ENCODE peak calls at places on chromosomes 13 and 19, in four cellular contexts. One of them, this sample, is unnamed.

GRCh38 chr13:20828540-20829364 is 55.0 kb upstream of the EEF1AKMT1 start:
- DNase-seq in neural progenitor cell: peak; percentile 72
- DNase-seq in Peyer's patch: no peak
- DNase-seq in brain microvascular endothelial cell: no peak
- DNase-seq in this sample: peak; percentile 63

GRCh38 chr19:10566658-10567410 is 1.0 kb upstream of the KRI1 start:
- DNase-seq in neural progenitor cell: no peak
- DNase-seq in Peyer's patch: no peak
- DNase-seq in brain microvascular endothelial cell: no peak
- DNase-seq in this sample: no peak

GRCh38 chr19:288911-289310 is 2.3 kb downstream of the PLPP2 start:
- DNase-seq in neural progenitor cell: no peak
- DNase-seq in Peyer's patch: peak; percentile 59
- DNase-seq in brain microvascular endothelial cell: no peak
- DNase-seq in this sample: no peak

GRCh38 chr19:47134533-47134932 is 3.9 kb downstream of the SAE1 start:
- DNase-seq in neural progenitor cell: no peak
- DNase-seq in Peyer's patch: no peak
- DNase-seq in brain microvascular endothelial cell: no peak
- DNase-seq in this sample: no peak

GRCh38 chr19:40754611-40755247 is 3.7 kb downstream of the SNRPA start:
- DNase-seq in neural progenitor cell: no peak
- DNase-seq in Peyer's patch: peak; percentile 74
- DNase-seq in brain microvascular endothelial cell: no peak
- DNase-seq in this sample: peak; percentile 21

GRCh38 chr19:1019980-1020867 is 699 bp downstream of the TMEM259 start:
- DNase-seq in neural progenitor cell: peak; percentile 43
- DNase-seq in Peyer's patch: peak; percentile 64
- DNase-seq in brain microvascular endothelial cell: no peak
- DNase-seq in this sample: no peak

GRCh38 chr13:104140557-104140956 is 1074.3 kb upstream of the SLC10A2 start:
- DNase-seq in neural progenitor cell: no peak
- DNase-seq in Peyer's patch: no peak
- DNase-seq in brain microvascular endothelial cell: peak; percentile 68
- DNase-seq in this sample: no peak

GRCh38 chr19:58361900-58362271 is 665 bp downstream of the ZNF497 start:
- DNase-seq in neural progenitor cell: no peak
- DNase-seq in Peyer's patch: no peak
- DNase-seq in brain microvascular endothelial cell: no peak
- DNase-seq in this sample: no peak

GRCh38 chr19:52345162-52345561 is 9.1 kb downstream of the ZNF610 start:
- DNase-seq in neural progenitor cell: no peak
- DNase-seq in Peyer's patch: no peak
- DNase-seq in brain microvascular endothelial cell: no peak
- DNase-seq in this sample: no peak

GRCh38 chr13:95327190-95327589 is 25.9 kb upstream of the ABCC4 start:
- DNase-seq in neural progenitor cell: no peak
- DNase-seq in Peyer's patch: no peak
- DNase-seq in brain microvascular endothelial cell: no peak
- DNase-seq in this sample: no peak

GRCh38 chr19:42412661-42413076 is 14.5 kb downstream of the LIPE start:
- DNase-seq in neural progenitor cell: no peak
- DNase-seq in Peyer's patch: no peak
- DNase-seq in brain microvascular endothelial cell: no peak
- DNase-seq in this sample: no peak

GRCh38 chr13:111342716-111343115 is 22.3 kb downstream of the TEX29 start:
- DNase-seq in neural progenitor cell: no peak
- DNase-seq in Peyer's patch: no peak
- DNase-seq in brain microvascular endothelial cell: no peak
- DNase-seq in this sample: no peak

GRCh38 chr13:46160474-46161066 is 21.4 kb downstream of the LCP1 start:
- DNase-seq in neural progenitor cell: peak; percentile 53
- DNase-seq in Peyer's patch: no peak
- DNase-seq in brain microvascular endothelial cell: peak; percentile 18
- DNase-seq in this sample: peak; percentile 39

GRCh38 chr19:13154911-13155471 is 4.8 kb downstream of the IER2 start:
- DNase-seq in neural progenitor cell: peak; percentile 90
- DNase-seq in Peyer's patch: peak; percentile 89
- DNase-seq in brain microvascular endothelial cell: peak; percentile 41
- DNase-seq in this sample: peak; percentile 74

GRCh38 chr13:26011996-26012688 is 39.7 kb downstream of the SHISA2 start:
- DNase-seq in neural progenitor cell: no peak
- DNase-seq in Peyer's patch: no peak
- DNase-seq in brain microvascular endothelial cell: no peak
- DNase-seq in this sample: no peak

GRCh38 chr19:30419581-30420180 is 47.5 kb downstream of the ZNF536 start:
- DNase-seq in neural progenitor cell: no peak
- DNase-seq in Peyer's patch: no peak
- DNase-seq in brain microvascular endothelial cell: no peak
- DNase-seq in this sample: no peak

GRCh38 chr13:38804536-38804935 is 117.7 kb downstream of the FREM2 start:
- DNase-seq in neural progenitor cell: no peak
- DNase-seq in Peyer's patch: no peak
- DNase-seq in brain microvascular endothelial cell: no peak
- DNase-seq in this sample: no peak

GRCh38 chr19:43598445-43599240 is 2.2 kb downstream of the ZNF576 start:
- DNase-seq in neural progenitor cell: no peak
- DNase-seq in Peyer's patch: no peak
- DNase-seq in brain microvascular endothelial cell: no peak
- DNase-seq in this sample: no peak

GRCh38 chr19:53158119-53158656 is 665 bp downstream of the ZNF347 start:
- DNase-seq in neural progenitor cell: peak; percentile 67
- DNase-seq in Peyer's patch: peak; percentile 53
- DNase-seq in brain microvascular endothelial cell: no peak
- DNase-seq in this sample: no peak

GRCh38 chr13:77460195-77460594 is 75.3 kb upstream of the SCEL start:
- DNase-seq in neural progenitor cell: no peak
- DNase-seq in Peyer's patch: no peak
- DNase-seq in brain microvascular endothelial cell: no peak
- DNase-seq in this sample: no peak

GRCh38 chr13:27053235-27053884 is 118.3 kb downstream of the USP12 start:
- DNase-seq in neural progenitor cell: no peak
- DNase-seq in Peyer's patch: no peak
- DNase-seq in brain microvascular endothelial cell: no peak
- DNase-seq in this sample: no peak
- TF ChIP-seq CTCF in neural progenitor cell: no peak
- TF ChIP-seq CTCF in Peyer's patch: no peak
- TF ChIP-seq CTCF in brain microvascular endothelial cell: no peak
- TF ChIP-seq CTCF in this sample: no peak

GRCh38 chr19:28618504-28618903 is 594.4 kb downstream of the UQCRFS1 start:
- DNase-seq in neural progenitor cell: no peak
- DNase-seq in Peyer's patch: no peak
- DNase-seq in brain microvascular endothelial cell: no peak
- DNase-seq in this sample: no peak
- TF ChIP-seq CTCF in neural progenitor cell: no peak
- TF ChIP-seq CTCF in Peyer's patch: no peak
- TF ChIP-seq CTCF in brain microvascular endothelial cell: no peak
- TF ChIP-seq CTCF in this sample: no peak

DNA sequence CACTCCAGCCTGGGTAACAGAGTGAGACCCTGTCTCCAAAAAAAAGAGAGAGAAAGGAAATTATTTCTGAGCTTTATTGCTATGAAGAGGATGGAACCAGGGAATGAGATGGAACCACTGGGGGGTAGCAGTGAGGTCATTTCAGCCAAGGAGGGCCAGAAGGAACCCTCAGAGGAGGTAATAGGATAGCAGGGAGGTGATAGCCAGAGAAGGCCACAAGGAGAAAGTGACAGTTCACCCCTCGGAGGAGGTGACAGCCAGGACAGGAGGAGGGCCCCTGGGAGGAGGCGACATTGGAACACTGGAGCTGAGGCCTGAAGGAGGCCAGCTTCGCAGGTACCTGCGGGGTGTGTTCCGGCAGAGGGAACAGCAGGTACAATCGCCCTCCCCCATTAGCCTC is 695 bp upstream of the PGPEP1 start:
- DNase-seq in neural progenitor cell: peak; percentile 29
- DNase-seq in Peyer's patch: no peak
- DNase-seq in brain microvascular endothelial cell: no peak
- DNase-seq in this sample: peak; percentile 10
- TF ChIP-seq CTCF in neural progenitor cell: peak; percentile 23
- TF ChIP-seq CTCF in Peyer's patch: peak; percentile 14
- TF ChIP-seq CTCF in brain microvascular endothelial cell: peak; percentile 61
- TF ChIP-seq CTCF in this sample: peak; percentile 59

GRCh38 chr19:18287836-18288772 is 6.7 kb upstream of the JUND start:
- DNase-seq in neural progenitor cell: peak; percentile 89
- DNase-seq in Peyer's patch: no peak
- DNase-seq in brain microvascular endothelial cell: no peak
- DNase-seq in this sample: no peak
- TF ChIP-seq CTCF in neural progenitor cell: peak; percentile 17
- TF ChIP-seq CTCF in Peyer's patch: no peak
- TF ChIP-seq CTCF in brain microvascular endothelial cell: peak; percentile 29
- TF ChIP-seq CTCF in this sample: peak; percentile 27

DNA sequence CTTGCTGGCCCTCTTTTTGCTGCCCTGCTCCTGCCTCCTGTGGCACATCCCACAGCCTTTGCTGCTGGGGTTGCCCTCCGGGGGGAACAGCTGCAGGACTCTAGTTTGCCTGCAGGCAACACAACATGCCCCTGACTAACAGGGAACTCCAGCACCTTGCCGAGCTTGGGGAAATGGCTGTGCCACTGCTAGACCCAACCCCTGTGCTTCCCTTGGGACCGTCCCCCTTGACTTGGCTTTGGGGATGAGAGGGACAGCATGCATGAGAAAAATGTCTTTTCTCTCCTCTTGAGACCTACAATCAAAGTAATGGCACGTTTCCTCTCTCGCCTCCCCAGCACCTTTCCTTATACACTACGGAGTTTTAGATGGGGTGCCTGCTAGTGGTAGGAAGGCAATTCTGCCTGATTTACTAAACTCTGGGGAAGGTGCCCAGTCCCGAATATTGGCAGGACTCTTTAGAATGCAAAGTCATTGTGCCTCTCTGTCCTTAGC is 12.4 kb upstream of the VWA8 start:
- DNase-seq in neural progenitor cell: peak; percentile 44
- DNase-seq in Peyer's patch: no peak
- DNase-seq in brain microvascular endothelial cell: no peak
- DNase-seq in this sample: no peak
- TF ChIP-seq CTCF in neural progenitor cell: peak; percentile 36
- TF ChIP-seq CTCF in Peyer's patch: no peak
- TF ChIP-seq CTCF in brain microvascular endothelial cell: peak; percentile 20
- TF ChIP-seq CTCF in this sample: no peak

DNA sequence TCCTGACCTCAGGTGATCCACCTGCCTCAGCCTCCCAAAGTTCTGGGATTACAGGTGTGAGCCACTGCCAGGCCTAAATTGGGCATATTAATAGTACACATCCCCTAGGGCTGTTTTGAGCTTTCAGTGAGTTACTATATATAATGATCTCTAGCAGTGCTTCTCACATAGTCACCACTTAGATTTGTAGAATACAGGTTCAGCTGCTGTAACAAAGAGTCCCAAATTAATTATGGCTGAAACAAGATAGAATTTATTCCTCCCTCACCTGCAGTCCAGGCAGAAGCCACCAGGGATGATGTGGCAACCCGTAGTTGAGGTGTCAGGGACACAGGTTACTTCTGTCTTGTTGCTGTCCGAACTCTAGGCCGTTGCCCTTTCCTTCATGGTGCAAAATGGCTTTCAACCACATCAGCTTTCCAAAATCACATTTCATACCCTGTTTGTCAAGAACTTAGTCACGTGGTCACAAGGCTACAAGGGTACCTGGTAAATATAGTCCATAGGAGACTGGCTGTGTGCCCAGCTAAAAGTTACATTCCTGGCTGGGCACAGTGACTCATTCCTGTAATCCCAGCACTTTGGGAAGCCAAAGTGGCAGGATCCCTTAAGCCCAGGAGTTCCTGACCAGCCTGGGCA is 2.9 kb downstream of the PROSER3 start:
- DNase-seq in neural progenitor cell: peak; percentile 0
- DNase-seq in Peyer's patch: no peak
- DNase-seq in brain microvascular endothelial cell: no peak
- DNase-seq in this sample: no peak
- TF ChIP-seq CTCF in neural progenitor cell: no peak
- TF ChIP-seq CTCF in Peyer's patch: no peak
- TF ChIP-seq CTCF in brain microvascular endothelial cell: no peak
- TF ChIP-seq CTCF in this sample: no peak

GRCh38 chr19:55111238-55111831 is 6.1 kb downstream of the PPP1R12C start:
- DNase-seq in neural progenitor cell: no peak
- DNase-seq in Peyer's patch: no peak
- DNase-seq in brain microvascular endothelial cell: no peak
- DNase-seq in this sample: no peak

GRCh38 chr19:55112246-55112780 is 5.1 kb downstream of the PPP1R12C start:
- DNase-seq in neural progenitor cell: no peak
- DNase-seq in Peyer's patch: no peak
- DNase-seq in brain microvascular endothelial cell: no peak
- DNase-seq in this sample: no peak

GRCh38 chr19:55114566-55115145 is 2.8 kb downstream of the PPP1R12C start:
- DNase-seq in neural progenitor cell: no peak
- DNase-seq in Peyer's patch: no peak
- DNase-seq in brain microvascular endothelial cell: no peak
- DNase-seq in this sample: no peak

GRCh38 chr19:55113570-55114039 is 3.8 kb downstream of the PPP1R12C start:
- DNase-seq in neural progenitor cell: peak; percentile 82
- DNase-seq in Peyer's patch: peak; percentile 63
- DNase-seq in brain microvascular endothelial cell: peak; percentile 88
- DNase-seq in this sample: peak; percentile 93

DNA sequence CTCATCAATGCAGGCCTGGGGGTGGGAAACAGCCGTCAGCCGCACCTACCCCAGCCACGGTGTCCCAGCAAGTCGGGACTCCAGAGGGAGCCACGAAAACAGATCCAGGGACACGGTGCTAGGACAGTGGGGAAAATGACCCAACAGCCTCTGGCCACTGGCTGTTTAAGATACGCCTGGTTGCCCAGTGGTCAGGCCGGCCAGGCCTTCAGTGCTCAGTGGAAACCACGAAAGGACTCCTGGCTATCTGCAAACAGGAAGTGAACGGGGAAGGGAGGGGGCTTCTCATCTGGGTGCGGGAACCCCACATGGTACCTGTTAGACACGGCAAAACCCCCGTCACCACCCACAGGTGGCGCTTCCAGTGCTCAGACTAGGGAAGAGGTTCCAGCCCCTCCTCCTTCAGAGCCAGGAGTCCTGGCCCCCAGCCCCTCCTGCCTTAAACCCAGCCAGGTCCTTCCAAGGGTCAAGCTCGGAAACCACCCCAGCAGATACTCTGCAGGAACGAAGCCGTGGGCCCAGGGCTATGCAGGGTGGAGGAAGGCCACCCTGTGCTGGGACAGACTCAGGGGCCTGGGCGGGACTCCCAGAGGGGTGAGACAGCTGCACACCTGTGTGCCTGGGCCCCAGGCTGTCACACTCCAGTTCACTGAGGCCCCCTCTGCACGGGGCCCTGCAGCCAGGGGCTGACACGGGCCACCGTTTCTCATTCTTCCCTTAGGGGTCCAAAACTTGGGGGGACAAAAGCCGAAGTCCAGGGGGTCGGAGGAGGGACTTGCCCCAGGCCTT is 4.5 kb downstream of the PPP1R12C start:
- DNase-seq in neural progenitor cell: no peak
- DNase-seq in Peyer's patch: no peak
- DNase-seq in brain microvascular endothelial cell: no peak
- DNase-seq in this sample: no peak
- TF ChIP-seq CTCF in neural progenitor cell: no peak
- TF ChIP-seq CTCF in Peyer's patch: no peak
- TF ChIP-seq CTCF in brain microvascular endothelial cell: peak; percentile 11
- TF ChIP-seq CTCF in this sample: peak; percentile 39

This sample was measured in HFFc6.